ENCODE peak calls at places on chromosome 20, in seven cellular contexts. One of them, this sample, is unnamed.

GRCh38 chr20:31817461-31817860 is 1.7 kb upstream of the MYLK2 start:
- DNase-seq in sigmoid colon: no peak
- DNase-seq in stomach: no peak
- DNase-seq in upper lobe of left lung: no peak
- DNase-seq in H1: no peak
- DNase-seq in transverse colon: no peak
- DNase-seq in ovary: no peak
- DNase-seq in this sample: no peak

GRCh38 chr20:35286077-35286898 is 1.7 kb upstream of the EIF6 start:
- DNase-seq in sigmoid colon: no peak
- DNase-seq in stomach: no peak
- DNase-seq in upper lobe of left lung: no peak
- DNase-seq in H1: no peak
- DNase-seq in transverse colon: no peak
- DNase-seq in ovary: no peak
- DNase-seq in this sample: no peak

GRCh38 chr20:44495802-44496481 is 20.3 kb downstream of the TTPAL start:
- DNase-seq in sigmoid colon: peak
- DNase-seq in stomach: no peak
- DNase-seq in upper lobe of left lung: no peak
- DNase-seq in H1: no peak
- DNase-seq in transverse colon: no peak
- DNase-seq in ovary: no peak
- DNase-seq in this sample: no peak

GRCh38 chr20:36856691-36857635 is 19.0 kb upstream of the TLDC2 start:
- DNase-seq in sigmoid colon: no peak
- DNase-seq in stomach: no peak
- DNase-seq in upper lobe of left lung: no peak
- DNase-seq in H1: no peak
- DNase-seq in transverse colon: no peak
- DNase-seq in ovary: no peak
- DNase-seq in this sample: no peak

GRCh38 chr20:48075591-48076174 is 290.4 kb upstream of the SULF2 start:
- DNase-seq in sigmoid colon: no peak
- DNase-seq in stomach: no peak
- DNase-seq in upper lobe of left lung: no peak
- DNase-seq in H1: no peak
- DNase-seq in transverse colon: no peak
- DNase-seq in ovary: no peak
- DNase-seq in this sample: no peak

GRCh38 chr20:3045816-3046676 is at the start of gene MRPS26:
- DNase-seq in sigmoid colon: peak
- DNase-seq in stomach: peak
- DNase-seq in upper lobe of left lung: peak
- DNase-seq in H1: peak
- DNase-seq in transverse colon: peak
- DNase-seq in ovary: peak
- DNase-seq in this sample: peak

GRCh38 chr20:44211177-44212039 is 837 bp upstream of the OSER1 start:
- DNase-seq in sigmoid colon: peak
- DNase-seq in stomach: no peak
- DNase-seq in upper lobe of left lung: no peak
- DNase-seq in H1: no peak
- DNase-seq in transverse colon: peak
- DNase-seq in ovary: no peak
- DNase-seq in this sample: no peak

GRCh38 chr20:51803157-51803854 is 985 bp upstream of the SALL4 start:
- DNase-seq in sigmoid colon: no peak
- DNase-seq in stomach: no peak
- DNase-seq in upper lobe of left lung: no peak
- DNase-seq in H1: no peak
- DNase-seq in transverse colon: no peak
- DNase-seq in ovary: no peak
- DNase-seq in this sample: no peak

GRCh38 chr20:3929713-3930060 is 40.5 kb downstream of the PANK2 start:
- DNase-seq in sigmoid colon: no peak
- DNase-seq in stomach: no peak
- DNase-seq in upper lobe of left lung: no peak
- DNase-seq in H1: no peak
- DNase-seq in transverse colon: no peak
- DNase-seq in ovary: no peak
- DNase-seq in this sample: no peak

GRCh38 chr20:25207960-25208534 is 12.5 kb downstream of the ENTPD6 start:
- DNase-seq in sigmoid colon: no peak
- DNase-seq in stomach: peak
- DNase-seq in upper lobe of left lung: no peak
- DNase-seq in H1: no peak
- DNase-seq in transverse colon: no peak
- DNase-seq in ovary: no peak
- DNase-seq in this sample: no peak

GRCh38 chr20:32457476-32457986 is 99.4 kb downstream of the ASXL1 start:
- DNase-seq in sigmoid colon: peak
- DNase-seq in stomach: peak
- DNase-seq in upper lobe of left lung: peak
- DNase-seq in H1: peak
- DNase-seq in transverse colon: no peak
- DNase-seq in ovary: peak
- DNase-seq in this sample: no peak

GRCh38 chr20:63253438-63254236 is 626 bp downstream of the NKAIN4 start:
- DNase-seq in sigmoid colon: no peak
- DNase-seq in stomach: no peak
- DNase-seq in upper lobe of left lung: peak
- DNase-seq in H1: no peak
- DNase-seq in transverse colon: no peak
- DNase-seq in ovary: no peak
- DNase-seq in this sample: no peak
- H3K4me3 ChIP-seq in sigmoid colon: peak
- H3K4me3 ChIP-seq in stomach: peak
- H3K4me3 ChIP-seq in upper lobe of left lung: peak
- H3K4me3 ChIP-seq in H1: peak
- H3K4me3 ChIP-seq in transverse colon: peak
- H3K4me3 ChIP-seq in ovary: no peak
- H3K4me3 ChIP-seq in this sample: peak

GRCh38 chr20:58012731-58013510 is 215.5 kb downstream of the ANKRD60 start:
- DNase-seq in sigmoid colon: no peak
- DNase-seq in stomach: no peak
- DNase-seq in upper lobe of left lung: no peak
- DNase-seq in H1: no peak
- DNase-seq in transverse colon: no peak
- DNase-seq in ovary: no peak
- DNase-seq in this sample: no peak

GRCh38 chr20:58011947-58012610 is 216.4 kb downstream of the ANKRD60 start:
- DNase-seq in sigmoid colon: no peak
- DNase-seq in stomach: no peak
- DNase-seq in upper lobe of left lung: no peak
- DNase-seq in H1: no peak
- DNase-seq in transverse colon: no peak
- DNase-seq in ovary: no peak
- DNase-seq in this sample: no peak

GRCh38 chr20:58016779-58017178 is 211.7 kb downstream of the ANKRD60 start:
- DNase-seq in sigmoid colon: no peak
- DNase-seq in stomach: no peak
- DNase-seq in upper lobe of left lung: no peak
- DNase-seq in H1: no peak
- DNase-seq in transverse colon: no peak
- DNase-seq in ovary: no peak
- DNase-seq in this sample: no peak

GRCh38 chr20:58017237-58017969 is 211.1 kb downstream of the ANKRD60 start:
- DNase-seq in sigmoid colon: peak
- DNase-seq in stomach: peak
- DNase-seq in upper lobe of left lung: peak
- DNase-seq in H1: no peak
- DNase-seq in transverse colon: peak
- DNase-seq in ovary: no peak
- DNase-seq in this sample: no peak

GRCh38 chr20:58014628-58015315 is 213.7 kb downstream of the ANKRD60 start:
- DNase-seq in sigmoid colon: no peak
- DNase-seq in stomach: no peak
- DNase-seq in upper lobe of left lung: no peak
- DNase-seq in H1: no peak
- DNase-seq in transverse colon: no peak
- DNase-seq in ovary: no peak
- DNase-seq in this sample: no peak
- TF ChIP-seq EP300 in sigmoid colon: no peak
- TF ChIP-seq EP300 in stomach: no peak
- TF ChIP-seq EP300 in upper lobe of left lung: no peak
- TF ChIP-seq EP300 in H1: no peak
- TF ChIP-seq EP300 in transverse colon: no peak
- TF ChIP-seq EP300 in ovary: no peak
- TF ChIP-seq EP300 in this sample: no peak

GRCh38 chr20:49482621-49483017 is at the start of gene KCNB1:
- DNase-seq in sigmoid colon: peak
- DNase-seq in stomach: peak
- DNase-seq in upper lobe of left lung: peak
- DNase-seq in H1: peak
- DNase-seq in transverse colon: peak
- DNase-seq in ovary: peak
- DNase-seq in this sample: peak

GRCh38 chr20:49483018-49483705 is 694 bp upstream of the KCNB1 start:
- DNase-seq in sigmoid colon: no peak
- DNase-seq in stomach: no peak
- DNase-seq in upper lobe of left lung: no peak
- DNase-seq in H1: peak
- DNase-seq in transverse colon: no peak
- DNase-seq in ovary: no peak
- DNase-seq in this sample: no peak

GRCh38 chr20:49484180-49485140 is 2.0 kb upstream of the KCNB1 start:
- DNase-seq in sigmoid colon: peak
- DNase-seq in stomach: peak
- DNase-seq in upper lobe of left lung: peak
- DNase-seq in H1: peak
- DNase-seq in transverse colon: peak
- DNase-seq in ovary: peak
- DNase-seq in this sample: peak

GRCh38 chr20:49482173-49482572 is 295 bp downstream of the KCNB1 start:
- DNase-seq in sigmoid colon: no peak
- DNase-seq in stomach: no peak
- DNase-seq in upper lobe of left lung: peak
- DNase-seq in H1: no peak
- DNase-seq in transverse colon: no peak
- DNase-seq in ovary: peak
- DNase-seq in this sample: no peak

DNA sequence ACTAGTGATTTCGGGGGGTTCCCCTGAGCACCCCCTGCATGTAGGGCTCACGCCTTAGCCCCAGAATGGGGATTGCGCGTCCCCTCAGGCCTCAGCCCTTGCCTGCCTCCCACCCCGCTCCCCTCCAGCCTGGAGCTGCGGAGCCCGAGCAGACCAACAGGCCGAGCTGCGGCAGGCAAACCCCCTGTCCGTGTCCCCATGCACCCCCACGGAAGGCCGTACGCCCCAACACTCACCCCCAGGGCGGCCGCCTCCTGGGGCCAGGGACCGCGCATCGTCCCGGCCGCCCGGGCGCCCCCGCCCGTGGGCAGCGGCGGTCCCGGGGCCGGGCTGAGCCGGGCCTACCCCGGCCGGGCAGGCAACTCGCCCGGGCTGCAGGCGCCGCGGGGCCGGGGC is 1.2 kb upstream of the KCNB1 start:
- DNase-seq in sigmoid colon: no peak
- DNase-seq in stomach: no peak
- DNase-seq in upper lobe of left lung: peak
- DNase-seq in H1: no peak
- DNase-seq in transverse colon: no peak
- DNase-seq in ovary: no peak
- DNase-seq in this sample: no peak
- H3K4me3 ChIP-seq in sigmoid colon: peak
- H3K4me3 ChIP-seq in stomach: peak
- H3K4me3 ChIP-seq in upper lobe of left lung: peak
- H3K4me3 ChIP-seq in H1: peak
- H3K4me3 ChIP-seq in transverse colon: peak
- H3K4me3 ChIP-seq in ovary: peak
- H3K4me3 ChIP-seq in this sample: peak

DNA sequence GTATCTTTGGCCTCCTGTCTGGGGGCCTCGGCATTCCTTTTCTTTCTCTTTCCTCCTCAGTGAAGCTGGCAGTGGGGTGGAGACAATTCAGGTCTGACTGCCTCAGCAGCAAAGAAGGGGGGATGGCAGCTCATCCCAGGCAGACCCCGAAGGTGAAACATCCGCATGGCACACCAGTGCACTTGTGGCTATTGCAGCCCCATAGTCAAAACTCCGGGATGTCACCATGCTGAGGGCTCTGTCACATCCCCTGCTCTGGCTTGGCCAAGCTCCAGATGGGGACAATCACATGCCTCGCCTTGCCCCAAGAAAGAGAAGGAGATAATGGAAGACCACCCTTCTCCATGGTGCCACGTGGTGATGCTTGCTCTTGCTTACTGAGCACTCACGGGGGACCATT is 60.2 kb downstream of the RBM38 start:
- DNase-seq in sigmoid colon: no peak
- DNase-seq in stomach: no peak
- DNase-seq in upper lobe of left lung: no peak
- DNase-seq in H1: no peak
- DNase-seq in transverse colon: no peak
- DNase-seq in ovary: no peak
- DNase-seq in this sample: no peak
- TF ChIP-seq EP300 in sigmoid colon: no peak
- TF ChIP-seq EP300 in stomach: no peak
- TF ChIP-seq EP300 in upper lobe of left lung: no peak
- TF ChIP-seq EP300 in H1: no peak
- TF ChIP-seq EP300 in transverse colon: no peak
- TF ChIP-seq EP300 in ovary: no peak
- TF ChIP-seq EP300 in this sample: no peak

GRCh38 chr20:45834797-45835161 is 1.2 kb downstream of the SNX21 start:
- DNase-seq in sigmoid colon: peak
- DNase-seq in stomach: no peak
- DNase-seq in upper lobe of left lung: no peak
- DNase-seq in H1: no peak
- DNase-seq in transverse colon: no peak
- DNase-seq in ovary: peak
- DNase-seq in this sample: no peak
- H3K4me3 ChIP-seq in sigmoid colon: peak
- H3K4me3 ChIP-seq in stomach: peak
- H3K4me3 ChIP-seq in upper lobe of left lung: peak
- H3K4me3 ChIP-seq in H1: peak
- H3K4me3 ChIP-seq in transverse colon: peak
- H3K4me3 ChIP-seq in ovary: peak
- H3K4me3 ChIP-seq in this sample: peak

GRCh38 chr20:50790651-50791277 is 4.1 kb upstream of the BCAS4 start:
- DNase-seq in sigmoid colon: peak
- DNase-seq in stomach: peak
- DNase-seq in upper lobe of left lung: peak
- DNase-seq in H1: peak
- DNase-seq in transverse colon: peak
- DNase-seq in ovary: peak
- DNase-seq in this sample: peak
- TF ChIP-seq EP300 in sigmoid colon: no peak
- TF ChIP-seq EP300 in stomach: peak
- TF ChIP-seq EP300 in upper lobe of left lung: no peak
- TF ChIP-seq EP300 in H1: no peak
- TF ChIP-seq EP300 in transverse colon: peak
- TF ChIP-seq EP300 in ovary: no peak
- TF ChIP-seq EP300 in this sample: peak